ENCODE peak calls at places on chromosomes 13 and 19, in ten cellular contexts. R is NCI-H2227 treated with DMSO at 0.1 percent for 48 hours, B is tibial artery, L is colonic mucosa, P is PC-3, A is DMS153, U is NAMALWA, Q is GM04503, X is astrocyte of the spinal cord, V is Kasumi-1. D is an unnamed sample.

GRCh38 chr19:10713317-10713716 is 4.6 kb upstream of the DNM2 start:
- DNase-seq in R (no peak), B (no peak), L (peak), P (no peak), A (peak), U (no peak), Q (no peak), X (no peak), V (no peak), D (no peak)

GRCh38 chr19:53865523-53865917 is 2.2 kb upstream of the MYADM start:
- DNase-seq in R (no peak), B (no peak), L (no peak), P (no peak), A (no peak), U (no peak), Q (no peak), X (no peak), V (no peak), D (no peak)

GRCh38 chr13:58087566-58087965 is 456.0 kb downstream of the PCDH17 start:
- DNase-seq in R (no peak), B (no peak), L (no peak), P (peak), A (no peak), U (no peak), Q (no peak), X (no peak), V (no peak), D (no peak)

GRCh38 chr19:3369337-3370213 is 3.2 kb downstream of the NFIC start:
- DNase-seq in R (no peak), B (peak), L (peak), P (peak), A (peak), U (no peak), Q (no peak), X (peak), V (peak), D (no peak)

GRCh38 chr19:10694706-10695105 is 6.5 kb upstream of the QTRT1 start:
- DNase-seq in R (no peak), B (no peak), L (no peak), P (no peak), A (no peak), U (no peak), Q (no peak), X (no peak), V (no peak), D (no peak)

GRCh38 chr13:88552966-88553365 is 881.8 kb downstream of the SLITRK5 start:
- DNase-seq in R (no peak), B (no peak), L (no peak), P (no peak), A (no peak), U (no peak), Q (no peak), X (no peak), V (no peak), D (no peak)

GRCh38 chr19:17797397-17798201 is 2.7 kb downstream of the B3GNT3 start:
- DNase-seq in R (no peak), B (no peak), L (peak), P (peak), A (no peak), U (no peak), Q (no peak), X (no peak), V (no peak), D (no peak)

GRCh38 chr19:48308695-48309586 is 16.4 kb upstream of the EMP3 start:
- DNase-seq in R (no peak), B (no peak), L (no peak), P (no peak), A (no peak), U (peak), Q (no peak), X (no peak), V (peak), D (peak)

GRCh38 chr13:113585828-113586355 is 1.3 kb downstream of the TFDP1 start:
- DNase-seq in R (no peak), B (peak), L (peak), P (no peak), A (no peak), U (no peak), Q (no peak), X (no peak), V (no peak), D (peak)

GRCh38 chr13:109400625-109401257 is 385.6 kb downstream of the IRS2 start:
- DNase-seq in R (no peak), B (no peak), L (no peak), P (no peak), A (no peak), U (no peak), Q (no peak), X (no peak), V (no peak), D (no peak)

GRCh38 chr19:14410054-14410774 is 8.9 kb downstream of the DDX39A start:
- DNase-seq in R (no peak), B (no peak), L (no peak), P (no peak), A (no peak), U (no peak), Q (no peak), X (no peak), V (no peak), D (no peak)

GRCh38 chr19:35302446-35302845 is 10.5 kb downstream of the MAG start:
- DNase-seq in R (no peak), B (no peak), L (no peak), P (no peak), A (no peak), U (no peak), Q (no peak), X (no peak), V (no peak), D (no peak)

GRCh38 chr13:107299717-107300116 is 731.8 kb upstream of the ARGLU1 start:
- DNase-seq in R (no peak), B (no peak), L (no peak), P (peak), A (no peak), U (no peak), Q (no peak), X (no peak), V (no peak), D (no peak)

GRCh38 chr13:42985312-42986175 is 6.5 kb downstream of the EPSTI1 start:
- DNase-seq in R (no peak), B (no peak), L (peak), P (no peak), A (no peak), U (no peak), Q (no peak), X (no peak), V (no peak), D (no peak)

GRCh38 chr13:79395881-79396280 is 10.2 kb downstream of the RBM26 start:
- DNase-seq in R (no peak), B (no peak), L (no peak), P (no peak), A (no peak), U (no peak), Q (no peak), X (no peak), V (no peak), D (no peak)

GRCh38 chr19:49333426-49334288 is 1.5 kb upstream of the CD37 start:
- DNase-seq in R (no peak), B (peak), L (peak), P (no peak), A (no peak), U (peak), Q (no peak), X (no peak), V (peak), D (peak)

GRCh38 chr13:67048084-67048792 is 181.9 kb downstream of the PCDH9 start:
- DNase-seq in R (no peak), B (no peak), L (no peak), P (no peak), A (peak), U (peak), Q (no peak), X (peak), V (no peak), D (peak)

GRCh38 chr13:111857846-111858560 is 208.9 kb upstream of the SOX1 start:
- DNase-seq in R (no peak), B (peak), L (no peak), P (no peak), A (no peak), U (no peak), Q (no peak), X (no peak), V (no peak), D (no peak)

GRCh38 chr13:33153421-33154381 is 131.9 kb downstream of the STARD13 start:
- DNase-seq in R (no peak), B (peak), L (no peak), P (peak), A (no peak), U (no peak), Q (no peak), X (peak), V (no peak), D (no peak)

GRCh38 chr13:24870380-24870760 is 106.4 kb downstream of the RNF17 start:
- DNase-seq in R (no peak), B (no peak), L (no peak), P (no peak), A (no peak), U (no peak), Q (no peak), X (no peak), V (no peak), D (no peak)

GRCh38 chr19:18098891-18099622 is 1.5 kb downstream of the MAST3 start:
- DNase-seq in R (no peak), B (peak), L (no peak), P (no peak), A (no peak), U (peak), Q (no peak), X (no peak), V (no peak), D (no peak)

GRCh38 chr19:36418287-36419001 is at the start of gene ZFP82:
- DNase-seq in R (peak), B (peak), L (peak), P (peak), A (no peak), U (peak), Q (peak), X (peak), V (peak), D (peak)

GRCh38 chr19:28289294-28290063 is 923.5 kb downstream of the UQCRFS1 start:
- DNase-seq in R (peak), B (no peak), L (peak), P (no peak), A (peak), U (no peak), Q (no peak), X (peak), V (no peak), D (no peak)

GRCh38 chr13:42215578-42216421 is 56.2 kb upstream of the AKAP11 start:
- DNase-seq in R (peak), B (no peak), L (peak), P (peak), A (no peak), U (peak), Q (no peak), X (peak), V (peak), D (peak)

GRCh38 chr19:46478356-46478986 is 7.1 kb upstream of the PNMA8A start:
- DNase-seq in R (peak), B (no peak), L (no peak), P (no peak), A (peak), U (peak), Q (no peak), X (peak), V (no peak), D (no peak)

GRCh38 chr19:677201-677600 is 1.0 kb downstream of the FSTL3 start:
- DNase-seq in R (no peak), B (peak), L (peak), P (peak), A (no peak), U (no peak), Q (no peak), X (peak), V (no peak), D (no peak)

GRCh38 chr19:52200044-52200443 is 10.2 kb downstream of the PPP2R1A start:
- DNase-seq in R (no peak), B (peak), L (no peak), P (peak), A (no peak), U (no peak), Q (peak), X (peak), V (no peak), D (no peak)

GRCh38 chr19:43777163-43777700 is 3.5 kb downstream of the KCNN4 start:
- DNase-seq in R (no peak), B (no peak), L (no peak), P (no peak), A (no peak), U (peak), Q (no peak), X (peak), V (peak), D (peak)

GRCh38 chr13:73934215-73934623 is 200.0 kb downstream of the KLF12 start:
- DNase-seq in R (no peak), B (no peak), L (no peak), P (peak), A (no peak), U (no peak), Q (no peak), X (no peak), V (no peak), D (no peak)

GRCh38 chr19:11377237-11377636 is 2.8 kb downstream of the SWSAP1 start:
- DNase-seq in R (no peak), B (no peak), L (no peak), P (peak), A (no peak), U (peak), Q (peak), X (peak), V (peak), D (peak)

GRCh38 chr13:28819748-28820098 is 416 bp upstream of the MTUS2 start:
- DNase-seq in R (no peak), B (no peak), L (peak), P (peak), A (no peak), U (no peak), Q (no peak), X (no peak), V (no peak), D (no peak)

GRCh38 chr13:103525530-103525929 is 459.3 kb upstream of the SLC10A2 start:
- DNase-seq in R (no peak), B (no peak), L (no peak), P (no peak), A (no peak), U (no peak), Q (no peak), X (no peak), V (no peak), D (no peak)

GRCh38 chr19:33054623-33055022 is 10.1 kb downstream of the RHPN2 start:
- DNase-seq in R (no peak), B (no peak), L (peak), P (peak), A (peak), U (no peak), Q (no peak), X (no peak), V (no peak), D (no peak)

GRCh38 chr19:14505488-14506239 is 9.7 kb upstream of the GIPC1 start:
- DNase-seq in R (no peak), B (no peak), L (peak), P (peak), A (peak), U (peak), Q (peak), X (peak), V (peak), D (peak)

GRCh38 chr19:37977992-37978391 is 71.0 kb downstream of the SIPA1L3 start:
- DNase-seq in R (peak), B (peak), L (no peak), P (no peak), A (no peak), U (peak), Q (no peak), X (peak), V (no peak), D (no peak)

GRCh38 chr19:2432131-2432848 is 4.9 kb upstream of the TIMM13 start:
- DNase-seq in R (no peak), B (no peak), L (no peak), P (no peak), A (no peak), U (no peak), Q (no peak), X (no peak), V (no peak), D (no peak)

GRCh38 chr19:6236310-6237291 is 43.2 kb downstream of the MLLT1 start:
- DNase-seq in R (no peak), B (no peak), L (peak), P (peak), A (no peak), U (no peak), Q (no peak), X (no peak), V (no peak), D (no peak)